ENCODE peak calls at places on chromosomes 7 and 10, in six cellular contexts. C is A673, M is Peyer's patch, A is H1, R is endodermal cell, L is T-cell. I is an unnamed sample.
A peak's percentile ranks its signal among the peaks of the same experiment; 100 is the strongest.

GRCh38 chr10:114943000-114943399 is 5.0 kb downstream of the TRUB1 start:
- DNase-seq in R (no peak), C (no peak), M (no peak), A (no peak), L (no peak), I (peak; percentile 44)

GRCh38 chr7:157851501-157852067 is 514.8 kb downstream of the DNAJB6 start:
- DNase-seq in A (no peak), L (peak; percentile 75), M (peak; percentile 40), C (peak; percentile 24), R (peak; percentile 90), I (peak; percentile 79)

GRCh38 chr10:103916254-103916653 is 1.7 kb downstream of the STN1 start:
- DNase-seq in M (no peak), L (no peak), C (no peak), R (no peak), A (no peak), I (no peak)

GRCh38 chr7:78420001-78420400 is 621.4 kb downstream of the PHTF2 start:
- DNase-seq in A (no peak), R (no peak), L (no peak), M (no peak), C (no peak), I (no peak)

GRCh38 chr7:157271315-157271990 is 65.4 kb upstream of the DNAJB6 start:
- DNase-seq in C (no peak), L (no peak), M (no peak), A (no peak), R (no peak), I (no peak)

GRCh38 chr10:98513704-98514103 is 67.0 kb upstream of the HPS1 start:
- DNase-seq in C (no peak), R (no peak), L (no peak), A (no peak), M (no peak), I (no peak)

GRCh38 chr7:137717811-137718271 is 128.9 kb downstream of the DGKI start:
- DNase-seq in L (no peak), R (peak; percentile 78), M (no peak), C (peak; percentile 73), A (peak; percentile 25), I (peak; percentile 62)

GRCh38 chr7:92523110-92523509 is 5.2 kb downstream of the PEX1 start:
- DNase-seq in L (no peak), M (no peak), R (no peak), C (no peak), A (no peak), I (no peak)

GRCh38 chr7:18509491-18509890 is 13.9 kb downstream of the HDAC9 start:
- DNase-seq in A (no peak), L (no peak), R (no peak), C (no peak), M (no peak), I (no peak)

GRCh38 chr10:24262929-24263653 is 54.2 kb downstream of the KIAA1217 start:
- DNase-seq in R (no peak), A (no peak), L (no peak), C (no peak), M (no peak), I (peak; percentile 62)

GRCh38 chr10:17562572-17562971 is 54.6 kb downstream of the HACD1 start:
- DNase-seq in M (no peak), A (no peak), R (no peak), L (no peak), C (peak; percentile 93), I (peak; percentile 14)

GRCh38 chr10:12934777-12935176 is 66.7 kb downstream of the CCDC3 start:
- DNase-seq in A (no peak), M (no peak), L (no peak), R (no peak), C (peak; percentile 9), I (no peak)

GRCh38 chr7:47539398-47540052 is 42.4 kb downstream of the TNS3 start:
- DNase-seq in L (no peak), R (no peak), M (no peak), C (no peak), A (no peak), I (peak; percentile 50)

GRCh38 chr7:36661135-36661840 is 63.0 kb downstream of the AOAH start:
- DNase-seq in R (peak; percentile 87), M (no peak), L (no peak), C (no peak), A (no peak), I (peak; percentile 72)